ENCODE peak calls at places on chromosomes 7 and 10, in six cellular contexts. M, S, Z, V, B and W are unnamed samples.

GRCh38 chr10:74997163-74997562 is 114.3 kb upstream of the SAMD8 start:
- DNase-seq in Z (no peak), M (no peak), B (no peak), V (no peak), S (no peak), W (no peak)

GRCh38 chr7:135773451-135773850 is 24.8 kb upstream of the FAM180A start:
- DNase-seq in B (no peak), Z (no peak), S (no peak), V (no peak), M (no peak), W (no peak)

GRCh38 chr7:15686209-15686956 is at the start of gene MEOX2:
- DNase-seq in B (no peak), M (no peak), V (no peak), S (peak; percentile 52), Z (no peak), W (peak; percentile 86)

GRCh38 chr10:132443605-132443997 is 46.6 kb downstream of the PWWP2B start:
- DNase-seq in S (no peak), M (no peak), Z (no peak), B (no peak), V (no peak), W (no peak)

GRCh38 chr10:6759961-6760360 is 179.9 kb upstream of the PRKCQ start:
- DNase-seq in Z (no peak), S (no peak), M (no peak), B (no peak), V (no peak), W (no peak)

GRCh38 chr7:35424869-35425495 is 171.1 kb upstream of the TBX20 start:
- DNase-seq in M (peak; percentile 10), V (no peak), S (peak; percentile 61), B (no peak), Z (peak; percentile 3), W (no peak)

GRCh38 chr10:19638173-19638872 is 177.9 kb upstream of the PLXDC2 start:
- DNase-seq in B (no peak), Z (no peak), V (no peak), M (peak; percentile 90), S (no peak), W (no peak)

GRCh38 chr7:34260282-34260681 is 354.9 kb downstream of the BMPER start:
- DNase-seq in V (no peak), B (no peak), Z (no peak), M (peak; percentile 49), S (no peak), W (no peak)

GRCh38 chr7:26993816-26994810 is 101.7 kb downstream of the HOXA1 start:
- DNase-seq in M (no peak), S (no peak), V (no peak), Z (no peak), B (no peak), W (no peak)

GRCh38 chr7:2016761-2017482 is 215.8 kb downstream of the MAD1L1 start:
- DNase-seq in M (no peak), B (no peak), Z (no peak), V (no peak), S (no peak), W (peak; percentile 57)

GRCh38 chr7:12847001-12847400 is 159.6 kb downstream of the ARL4A start:
- DNase-seq in V (no peak), S (no peak), M (no peak), B (no peak), Z (no peak), W (no peak)

GRCh38 chr7:131074585-131074984 is 253.1 kb upstream of the MKLN1 start:
- DNase-seq in M (no peak), Z (no peak), B (no peak), V (no peak), S (no peak), W (no peak)

GRCh38 chr10:74290703-74291102 is 139.7 kb downstream of the ADK start:
- DNase-seq in S (no peak), V (no peak), Z (no peak), M (no peak), B (no peak), W (no peak)

DNA sequence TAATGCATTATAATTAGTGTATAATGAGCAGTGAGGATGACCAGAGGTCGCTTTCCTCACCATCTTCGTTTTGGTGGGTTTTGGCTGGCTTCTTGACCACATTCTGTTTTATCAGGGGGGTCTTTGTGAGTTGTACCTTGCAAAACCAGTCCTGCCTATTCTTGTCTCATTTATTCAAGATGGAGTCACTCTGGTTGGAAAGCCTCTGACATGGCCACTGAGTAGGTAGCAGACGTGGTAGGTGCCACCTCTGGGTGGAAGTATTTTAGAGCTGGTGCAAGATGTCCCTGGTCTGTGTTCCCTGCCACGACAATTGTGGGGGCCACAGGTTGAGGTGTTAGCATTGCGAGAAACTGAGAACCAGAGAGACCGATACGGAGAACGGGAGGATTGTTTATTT is 107.3 kb upstream of the SDK1 start:
- DNase-seq in V (no peak), S (no peak), Z (no peak), B (no peak), M (no peak), W (no peak)
- H3K27ac ChIP-seq in V (no peak overlapping the region), S (peak overlapping the region; percentile 72), Z (no peak overlapping the region), B (no peak overlapping the region), M (peak overlapping the region; percentile 98), W (no peak overlapping the region)

GRCh38 chr7:556427-556826 is 36.8 kb upstream of the PDGFA start:
- DNase-seq in B (no peak), S (no peak), M (no peak), V (no peak), Z (no peak), W (no peak)

GRCh38 chr7:559396-559705 is 39.7 kb upstream of the PDGFA start:
- DNase-seq in B (no peak), V (no peak), S (no peak), Z (no peak), M (no peak), W (no peak)

GRCh38 chr7:555551-556160 is 36.0 kb upstream of the PDGFA start:
- DNase-seq in S (no peak), B (no peak), Z (no peak), M (no peak), V (no peak), W (no peak)

GRCh38 chr7:557556-557877 is 37.9 kb upstream of the PDGFA start:
- DNase-seq in M (no peak), S (no peak), B (no peak), Z (no peak), V (no peak), W (peak; percentile 87)

GRCh38 chr7:556837-557555 is 37.4 kb upstream of the PDGFA start:
- DNase-seq in Z (no peak), M (no peak), B (no peak), V (no peak), S (no peak), W (no peak)
- H3K27ac ChIP-seq in Z (no peak overlapping the region), M (no peak overlapping the region), B (no peak overlapping the region), V (peak overlapping the region; percentile 77), S (no peak overlapping the region), W (peak overlapping the region; percentile 81)

DNA sequence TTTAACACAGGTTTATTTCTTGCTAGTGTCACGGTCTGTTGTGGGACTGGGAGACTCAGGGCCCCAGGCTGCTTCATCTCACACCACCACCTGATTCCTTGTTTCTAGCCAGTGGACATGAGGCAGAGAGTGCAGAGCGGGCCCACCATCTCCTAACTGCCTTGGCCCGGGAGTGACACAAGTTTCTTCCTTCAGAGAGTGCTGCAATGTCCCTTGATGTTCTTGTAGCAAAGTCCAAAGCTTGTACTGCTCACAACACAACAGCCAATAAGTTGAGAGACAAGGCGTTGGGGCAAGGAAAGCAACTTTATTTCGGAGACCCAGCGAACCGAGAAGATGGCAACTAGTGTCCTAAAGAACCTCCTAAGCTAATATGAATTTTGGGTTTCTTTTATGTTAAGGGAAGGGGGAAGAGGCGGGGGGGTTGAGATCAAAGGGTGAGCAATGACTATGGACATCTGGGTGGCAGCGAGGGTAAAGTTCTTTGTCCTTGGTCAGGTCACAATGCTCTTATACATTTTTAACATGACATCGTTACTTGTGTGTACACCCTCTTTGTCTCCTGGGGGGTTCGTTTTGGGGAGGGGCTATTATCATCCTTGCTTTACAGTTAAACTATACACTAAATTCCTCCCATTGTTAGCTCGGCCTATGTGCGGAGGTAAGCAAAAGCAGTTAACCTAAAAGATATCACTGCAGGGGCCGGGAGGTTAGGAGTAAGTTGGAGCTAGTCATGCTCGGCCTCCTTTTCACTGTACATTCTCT is 31.6 kb downstream of the SH2D4B start:
- DNase-seq in B (no peak), M (no peak), V (no peak), S (no peak), Z (no peak), W (no peak)
- H3K27ac ChIP-seq in B (no peak overlapping the region), M (no peak overlapping the region), V (no peak overlapping the region), S (no peak overlapping the region), Z (no peak overlapping the region), W (no peak overlapping the region)

DNA sequence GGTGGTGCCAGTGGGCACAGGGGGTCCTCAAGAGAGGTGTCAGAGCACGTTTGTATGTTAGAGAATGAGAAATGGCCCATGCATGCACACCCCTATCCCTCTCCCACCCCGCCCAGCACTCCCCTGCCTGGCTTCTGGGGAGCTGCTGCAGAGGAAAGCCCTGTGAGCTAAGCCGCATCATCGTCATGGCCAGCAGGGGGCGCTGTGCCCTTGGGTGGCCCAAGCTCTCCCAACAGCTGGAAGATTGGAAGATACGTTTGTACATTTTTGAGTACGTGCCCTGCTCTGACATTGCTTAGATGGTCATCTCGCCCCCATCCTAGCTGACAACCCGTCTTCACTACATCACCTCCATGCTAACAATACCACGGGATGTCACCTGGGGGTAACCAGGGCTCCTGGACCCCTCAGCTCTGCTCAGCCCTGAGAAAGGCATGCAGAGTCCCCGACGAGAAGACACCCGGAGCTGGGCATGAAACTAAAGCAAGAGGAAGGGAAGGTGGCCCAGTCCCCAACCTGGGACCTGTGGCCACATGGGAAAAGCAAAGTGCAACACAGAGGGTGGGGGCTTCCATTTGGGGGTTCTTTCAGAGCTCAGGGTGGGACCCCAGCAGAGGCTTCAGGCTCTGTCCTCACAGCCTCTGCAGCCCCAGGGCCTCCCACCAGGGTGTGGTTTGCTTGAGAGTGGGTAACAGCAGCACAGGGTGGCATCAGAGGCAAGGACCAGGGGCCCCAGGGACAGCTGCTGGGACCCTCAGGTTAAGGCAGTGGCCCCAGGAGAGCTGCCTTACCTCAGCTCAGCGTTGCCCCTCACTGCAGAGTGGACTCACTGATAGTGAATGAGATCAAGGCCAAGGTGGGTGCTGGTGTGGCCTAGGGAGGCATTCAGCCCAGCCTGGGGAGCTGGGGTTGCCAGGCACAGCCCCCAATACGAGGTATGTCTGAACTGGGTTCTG is 136.6 kb downstream of the PTPN20 start:
- DNase-seq in M (peak; percentile 59), B (no peak), V (no peak), Z (peak; percentile 77), S (peak; percentile 78), W (peak; percentile 77)
- H3K27ac ChIP-seq in M (no peak overlapping the region), B (no peak overlapping the region), V (peak overlapping the region; percentile 28), Z (no peak overlapping the region), S (no peak overlapping the region), W (no peak overlapping the region)

DNA sequence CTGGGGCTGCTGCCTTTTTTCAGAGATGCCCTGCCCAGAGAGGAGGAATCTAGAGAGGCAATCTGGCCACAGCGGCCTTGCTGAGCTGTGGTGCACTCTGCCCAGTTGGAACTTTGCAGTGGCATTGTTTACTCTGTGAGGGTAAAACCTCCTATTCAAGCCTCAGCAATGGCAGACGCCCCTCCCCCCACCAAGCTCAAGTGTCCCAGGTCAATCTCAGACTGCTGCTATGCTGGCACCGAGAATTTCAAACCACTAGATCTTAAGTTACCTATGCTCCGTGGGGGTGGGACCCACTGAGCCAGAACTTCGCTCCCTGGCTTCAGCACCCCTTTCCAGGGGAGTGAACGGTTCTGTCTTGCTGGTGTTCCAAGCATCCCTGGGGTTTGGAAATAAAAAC is 77.2 kb downstream of the EXOC4 start:
- DNase-seq in M (no peak), Z (no peak), S (peak; percentile 36), V (no peak), B (no peak), W (no peak)
- H3K27ac ChIP-seq in M (no peak overlapping the region), Z (no peak overlapping the region), S (no peak overlapping the region), V (no peak overlapping the region), B (no peak overlapping the region), W (no peak overlapping the region)

GRCh38 chr10:23158370-23158769 is 33.7 kb upstream of the PTF1A start:
- DNase-seq in B (no peak), S (peak; percentile 51), V (no peak), M (peak; percentile 30), Z (peak; percentile 30), W (no peak)
- H3K27ac ChIP-seq in B (no peak overlapping the region), S (no peak overlapping the region), V (no peak overlapping the region), M (no peak overlapping the region), Z (no peak overlapping the region), W (no peak overlapping the region)